ENCODE peak calls at places on chromosome 1, in six cellular contexts. I, W, C, F, P and T are unnamed samples.

GRCh38 chr1:152347116-152347728 is 12.6 kb downstream of the FLG2 start:
- DNase-seq in P (peak), F (no peak), W (peak), C (no peak), I (peak), T (no peak)

GRCh38 chr1:245751671-245752070 is 596.9 kb downstream of the KIF26B start:
- DNase-seq in P (no peak), C (no peak), I (peak), F (peak), W (no peak), T (no peak)

GRCh38 chr1:16999863-17000262 is 11.9 kb downstream of the ATP13A2 start:
- DNase-seq in C (no peak), F (no peak), I (peak), W (no peak), P (peak), T (no peak)

GRCh38 chr1:28359592-28360239 is 9.8 kb upstream of the PHACTR4 start:
- DNase-seq in C (no peak), F (no peak), W (peak), P (peak), I (peak), T (peak)

GRCh38 chr1:2614145-2614544 is 18.7 kb downstream of the MMEL1 start:
- DNase-seq in F (no peak), C (no peak), W (no peak), I (no peak), P (no peak), T (no peak)

GRCh38 chr1:192601145-192602048 is 25.8 kb downstream of the RGS1 start:
- DNase-seq in C (no peak), P (peak), I (no peak), F (no peak), W (no peak), T (no peak)

GRCh38 chr1:47742890-47743760 is 254.1 kb downstream of the TRABD2B start:
- DNase-seq in C (no peak), P (no peak), W (no peak), F (no peak), I (no peak), T (no peak)

GRCh38 chr1:84272401-84272800 is 29.1 kb upstream of the SAMD13 start:
- DNase-seq in C (no peak), P (no peak), W (no peak), I (no peak), F (no peak), T (no peak)

GRCh38 chr1:199218065-199218464 is 579.2 kb downstream of the PTPRC start:
- DNase-seq in I (no peak), W (no peak), P (no peak), F (no peak), C (no peak), T (no peak)

GRCh38 chr1:1429671-1430073 is 5.8 kb upstream of the VWA1 start:
- DNase-seq in I (no peak), F (no peak), W (no peak), C (no peak), P (no peak), T (no peak)

GRCh38 chr1:89945852-89946476 is 48.9 kb upstream of the ZNF326 start:
- DNase-seq in I (no peak), W (no peak), F (no peak), P (peak), C (no peak), T (no peak)

GRCh38 chr1:114008352-114009041 is 29.2 kb downstream of the OLFML3 start:
- DNase-seq in P (no peak), F (no peak), C (no peak), W (no peak), I (no peak), T (no peak)

GRCh38 chr1:119838255-119838654 is 27.0 kb upstream of the REG4 start:
- DNase-seq in P (no peak), F (no peak), W (no peak), I (no peak), C (no peak), T (no peak)

GRCh38 chr1:107782192-107782845 is 182.7 kb downstream of the VAV3 start:
- DNase-seq in W (peak), P (no peak), C (no peak), I (peak), F (peak), T (no peak)

GRCh38 chr1:107250169-107250568 is 109.3 kb downstream of the NTNG1 start:
- DNase-seq in C (no peak), W (no peak), F (no peak), P (no peak), I (no peak), T (no peak)

GRCh38 chr1:30757196-30757949 is at the start of gene LAPTM5:
- DNase-seq in W (no peak), I (no peak), P (no peak), F (no peak), C (no peak), T (peak)

GRCh38 chr1:41537788-41538351 is 53.4 kb upstream of the EDN2 start:
- DNase-seq in I (no peak), F (no peak), C (no peak), W (no peak), P (no peak), T (peak)

GRCh38 chr1:8880068-8880676 is 1.7 kb upstream of the ENO1 start:
- DNase-seq in C (no peak), P (peak), F (peak), W (no peak), I (no peak), T (peak)

GRCh38 chr1:8883510-8883909 is 5.0 kb upstream of the ENO1 start:
- DNase-seq in W (no peak), C (no peak), I (peak), F (no peak), P (no peak), T (no peak)

GRCh38 chr1:8878448-8879347 is at the start of gene ENO1:
- DNase-seq in C (peak), I (peak), W (peak), P (peak), F (peak), T (peak)

GRCh38 chr1:8876099-8876496 is 2.4 kb downstream of the ENO1 start:
- DNase-seq in P (no peak), I (no peak), F (no peak), C (no peak), W (no peak), T (no peak)

DNA sequence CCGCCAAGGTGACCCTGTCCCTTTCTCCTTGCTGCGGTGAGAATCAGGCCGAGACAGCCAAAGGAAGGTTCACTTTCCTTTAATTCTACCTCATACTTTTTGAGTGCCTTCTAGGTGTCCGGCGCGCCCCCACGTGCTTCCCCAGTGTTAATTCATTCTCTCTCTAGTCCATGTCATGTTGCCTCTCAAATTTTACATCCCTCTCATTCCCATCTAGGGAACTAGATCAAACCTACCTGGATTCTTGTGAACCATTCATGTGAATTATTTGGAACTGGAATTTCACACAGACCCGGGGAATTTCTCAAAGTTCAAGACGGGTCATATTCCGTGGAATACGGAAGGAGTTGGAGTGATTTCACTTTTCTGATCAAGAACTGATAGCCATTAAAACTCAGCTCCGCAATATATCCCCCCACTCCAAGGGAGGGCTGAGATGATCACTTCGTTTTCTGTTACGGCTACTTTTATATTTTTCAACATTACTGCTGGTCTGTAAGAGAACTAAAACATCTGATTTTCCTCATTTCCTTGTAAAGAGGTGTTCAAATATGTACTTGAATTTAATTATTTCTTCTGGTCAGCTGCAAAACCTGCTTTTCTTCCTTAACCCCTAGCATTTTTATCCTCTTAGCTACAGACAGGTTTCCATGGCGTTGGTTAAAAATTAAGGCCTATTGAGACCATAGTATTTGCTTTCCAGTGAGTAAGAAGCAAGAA is 1.0 kb upstream of the ENO1 start:
- DNase-seq in W (no peak), I (no peak), P (no peak), C (no peak), F (no peak), T (peak)
- TF ChIP-seq CTCF in W (no peak), I (peak), P (peak), C (no peak), F (peak), T (peak)

GRCh38 chr1:178379807-178380206 is 117.0 kb downstream of the CLEC20A start:
- DNase-seq in P (no peak), C (no peak), I (no peak), F (no peak), W (no peak), T (no peak)

GRCh38 chr1:178382372-178382771 is 114.4 kb downstream of the CLEC20A start:
- DNase-seq in P (no peak), I (no peak), F (no peak), C (no peak), W (no peak), T (no peak)

GRCh38 chr1:178389441-178389840 is 107.3 kb downstream of the CLEC20A start:
- DNase-seq in W (no peak), P (no peak), C (no peak), F (no peak), I (no peak), T (no peak)

GRCh38 chr1:178388398-178389161 is 108.2 kb downstream of the CLEC20A start:
- DNase-seq in I (no peak), F (no peak), C (no peak), P (no peak), W (no peak), T (no peak)

DNA sequence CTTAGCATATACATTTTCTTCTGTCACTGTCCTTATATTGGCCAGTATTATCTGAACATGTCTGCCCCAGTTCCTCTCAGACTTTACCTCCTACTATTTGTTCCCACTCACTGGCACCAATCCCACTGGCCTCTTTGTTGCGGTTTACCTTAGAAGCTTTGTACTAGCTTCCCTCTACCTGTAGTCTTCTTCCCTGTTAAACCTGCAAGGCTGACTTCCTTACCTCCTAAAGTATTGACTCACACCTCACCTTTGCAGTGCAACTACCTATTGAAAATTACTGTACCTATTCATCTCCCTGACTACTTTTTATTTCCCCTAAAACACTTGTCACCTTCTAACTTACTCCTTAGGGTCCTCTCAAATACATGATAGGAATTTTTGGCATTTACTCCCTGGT is 111.1 kb downstream of the CLEC20A start:
- DNase-seq in P (no peak), C (no peak), W (no peak), I (no peak), F (no peak), T (no peak)
- TF ChIP-seq CTCF in P (no peak), C (no peak), W (no peak), I (no peak), F (no peak), T (no peak)

DNA sequence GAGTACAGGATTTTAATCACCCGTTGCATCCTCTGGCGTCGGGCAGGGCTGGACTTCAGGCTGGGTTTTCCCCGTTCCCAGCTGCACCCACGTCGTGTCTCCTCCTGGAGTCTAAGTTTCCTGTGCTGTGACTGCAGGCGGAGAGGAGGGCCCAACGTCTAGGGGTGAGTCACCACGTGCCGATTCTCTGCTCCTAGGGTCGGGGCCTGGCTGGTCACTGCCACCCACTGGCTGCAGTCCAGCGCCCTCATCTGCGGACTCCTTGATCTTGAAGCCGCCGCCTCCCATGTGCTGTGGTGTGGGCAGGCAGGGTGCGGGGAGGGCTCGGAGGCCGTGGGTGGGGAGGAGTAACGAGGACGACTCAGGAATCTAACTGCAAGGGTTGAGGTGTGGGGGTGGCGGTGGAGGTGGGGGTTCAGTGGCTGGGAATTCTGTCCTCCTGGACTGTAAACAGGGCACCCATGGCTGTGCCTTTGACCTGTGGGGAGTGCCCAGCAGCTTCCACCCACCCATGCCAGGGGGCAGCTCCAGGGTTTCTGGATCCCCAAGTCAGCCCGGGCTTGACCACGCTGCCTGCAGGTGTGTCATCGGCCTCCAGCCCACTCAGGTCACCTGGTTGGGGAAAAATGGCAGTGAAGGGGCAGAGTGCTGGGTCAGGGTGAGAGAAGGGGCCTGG is 77.8 kb downstream of the ALPL start:
- DNase-seq in F (peak), W (peak), I (peak), P (no peak), C (no peak), T (peak)
- TF ChIP-seq CTCF in F (no peak), W (no peak), I (no peak), P (no peak), C (no peak), T (no peak)

DNA sequence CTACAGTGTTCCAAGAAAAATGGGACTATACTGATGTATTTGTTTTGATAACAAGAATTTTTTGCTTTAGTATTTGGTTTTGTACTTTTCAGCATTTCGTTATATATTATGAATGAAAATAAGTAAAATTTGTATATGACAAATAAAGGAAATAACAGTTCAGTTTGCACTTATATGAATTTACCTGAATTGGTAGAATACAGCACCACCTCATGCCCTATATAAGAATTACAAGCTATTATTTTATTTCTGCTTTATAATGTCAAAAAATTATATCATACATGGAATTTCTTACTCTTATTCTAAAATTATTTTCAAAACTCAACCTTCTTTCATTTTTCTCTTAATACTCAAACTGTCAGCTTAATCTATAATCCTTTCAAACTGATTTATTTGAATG is 14.6 kb downstream of the EFCAB7 start:
- DNase-seq in I (peak), C (no peak), F (no peak), P (no peak), W (no peak), T (no peak)
- TF ChIP-seq CTCF in I (peak), C (peak), F (peak), P (no peak), W (no peak), T (no peak)

DNA sequence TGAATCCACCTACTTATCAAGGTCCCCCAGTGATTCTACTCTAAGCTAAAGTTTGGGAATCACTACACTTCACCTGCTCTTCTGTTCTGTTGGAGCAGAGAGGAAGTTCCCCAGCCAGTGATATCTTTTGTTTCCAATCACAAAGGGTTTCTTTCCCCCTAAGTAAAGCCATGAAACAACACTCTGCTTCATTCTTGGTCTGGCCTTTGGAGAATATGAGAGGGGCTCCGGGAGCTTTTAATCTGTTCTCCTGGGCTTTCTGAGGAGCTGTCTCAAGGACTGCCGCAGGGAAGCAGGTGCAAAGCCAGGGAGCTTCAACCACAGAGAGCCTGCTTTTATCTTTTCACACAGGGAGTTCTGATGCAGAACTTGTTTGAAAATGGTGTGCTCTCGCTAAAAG is 10.1 kb upstream of the SLAMF9 start:
- DNase-seq in P (no peak), W (no peak), F (no peak), I (no peak), C (no peak), T (no peak)
- TF ChIP-seq CTCF in P (no peak), W (no peak), F (no peak), I (no peak), C (no peak), T (no peak)